ENCODE peak calls at places on chromosomes 2 and 18, in seven cellular contexts. X, T, K, O, U, C and R are unnamed samples. For H3K4me1, the result is how much of the 10 kb centered on the place peaks cover.

GRCh38 chr2:106628377-106628776 is 141.2 kb downstream of the CD8B2 start:
- DNase-seq in K (no peak), O (no peak), T (no peak), X (no peak), U (no peak), C (no peak), R (no peak)

GRCh38 chr2:35803133-35803532 is 552.4 kb upstream of the CRIM1 start:
- DNase-seq in C (no peak), X (no peak), T (no peak), K (no peak), O (no peak), U (no peak), R (no peak)

GRCh38 chr2:104975371-104975770 is 62.5 kb upstream of the MRPS9 start:
- DNase-seq in U (no peak), C (no peak), O (no peak), K (no peak), T (no peak), X (no peak), R (no peak)

GRCh38 chr2:196500686-196501431 is 138.7 kb upstream of the CCDC150 start:
- DNase-seq in O (no peak), U (no peak), C (no peak), T (peak), K (no peak), X (no peak), R (peak)

GRCh38 chr18:75544051-75544481 is 116.6 kb upstream of the SMIM21 start:
- DNase-seq in X (no peak), U (no peak), C (no peak), O (no peak), K (no peak), T (no peak), R (no peak)

GRCh38 chr18:63762518-63762917 is 12.7 kb upstream of the SERPINB7 start:
- DNase-seq in K (no peak), U (no peak), O (no peak), T (peak), C (no peak), X (no peak), R (peak)

GRCh38 chr18:37422116-37422515 is 143.5 kb downstream of the CELF4 start:
- DNase-seq in T (no peak), K (no peak), O (no peak), X (no peak), C (no peak), U (no peak), R (no peak)

GRCh38 chr2:178523596-178524134 is 43.4 kb downstream of the PLEKHA3 start:
- DNase-seq in K (no peak), T (no peak), O (no peak), X (no peak), U (no peak), C (no peak), R (no peak)

GRCh38 chr2:25482341-25482740 is 140.6 kb upstream of the DNMT3A start:
- DNase-seq in X (no peak), K (no peak), U (no peak), O (no peak), T (no peak), C (no peak), R (no peak)

GRCh38 chr2:10140841-10141610 is 18.5 kb downstream of the RRM2 start:
- DNase-seq in K (no peak), U (no peak), O (no peak), T (peak), C (peak), X (no peak), R (no peak)

GRCh38 chr2:169027240-169027639 is 3.9 kb downstream of the ABCB11 start:
- DNase-seq in C (no peak), K (no peak), T (no peak), O (no peak), X (no peak), U (no peak), R (no peak)

GRCh38 chr18:76588591-76589303 is 93.7 kb upstream of the ZNF516 start:
- DNase-seq in O (no peak), C (no peak), K (no peak), T (no peak), U (no peak), X (no peak), R (no peak)

GRCh38 chr2:238158807-238159539 is at the start of gene ERFE:
- DNase-seq in X (no peak), K (no peak), O (no peak), C (no peak), T (no peak), U (no peak), R (no peak)

GRCh38 chr2:134692461-134692860 is 26.3 kb downstream of the TMEM163 start:
- DNase-seq in C (no peak), O (no peak), T (no peak), U (no peak), K (no peak), X (no peak), R (no peak)

GRCh38 chr2:218401834-218402370 is 2.2 kb downstream of the CTDSP1 start:
- DNase-seq in O (no peak), C (no peak), T (no peak), X (no peak), K (no peak), U (peak), R (no peak)

GRCh38 chr2:54558976-54559410 is 102.9 kb downstream of the SPTBN1 start:
- DNase-seq in C (no peak), U (no peak), O (no peak), T (no peak), X (no peak), K (no peak), R (no peak)

DNA sequence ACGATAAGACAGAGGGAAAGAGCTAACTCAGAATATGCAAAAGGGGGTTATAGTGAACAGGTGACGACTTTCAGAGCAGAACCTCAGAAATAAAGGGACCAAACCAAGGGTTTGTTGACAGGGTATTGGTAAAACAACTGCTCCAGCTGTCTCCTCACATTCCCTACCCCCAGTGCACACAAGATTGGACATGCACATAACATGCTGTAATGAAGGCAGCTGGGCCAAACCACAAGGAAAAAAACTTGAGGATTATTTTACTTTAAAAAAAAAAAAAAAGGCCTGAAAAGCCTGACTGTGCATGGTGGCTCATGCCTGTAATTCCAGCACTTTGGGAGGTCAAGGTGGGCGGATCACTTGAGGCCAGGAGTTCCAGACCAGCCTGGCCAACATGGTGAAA is 3.5 kb downstream of the RBM43 start:
- DNase-seq in U (no peak), C (no peak), O (no peak), K (no peak), X (no peak), T (peak), R (peak)
- H3K4me1 ChIP-seq in U (under half), C (under half), O (under half), K (under half), X (under half), T (under half), R (under half)

GRCh38 chr2:234995332-234996007 is 43.7 kb downstream of the SH3BP4 start:
- DNase-seq in X (peak), C (no peak), K (no peak), O (no peak), T (no peak), U (no peak), R (no peak)
- H3K4me1 ChIP-seq in X (half or more), C (under half), K (under half), O (under half), T (under half), U (under half), R (under half)

DNA sequence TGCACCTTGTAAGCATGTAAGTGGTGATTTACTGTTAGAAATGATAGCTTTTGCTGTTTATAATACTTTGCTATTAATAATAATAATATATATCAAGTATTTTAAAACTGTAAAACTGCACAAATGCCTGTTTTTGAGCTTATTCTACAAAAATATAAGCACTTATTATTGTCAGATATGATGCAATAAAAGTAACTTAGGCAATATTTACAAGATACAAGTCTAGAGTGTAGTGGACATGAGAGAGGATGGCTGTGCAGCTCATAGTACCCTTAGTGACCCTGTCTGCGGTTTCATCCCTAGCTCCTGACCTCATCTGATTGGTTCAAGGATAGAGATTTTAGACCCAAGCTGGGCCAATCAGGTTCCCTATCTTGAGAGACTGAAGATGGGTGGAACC is 178.4 kb downstream of the MTX2 start:
- DNase-seq in U (no peak), C (no peak), K (no peak), X (no peak), O (no peak), T (no peak), R (no peak)
- H3K4me1 ChIP-seq in U (under half), C (under half), K (under half), X (under half), O (under half), T (under half), R (under half)

GRCh38 chr18:48947102-48947501 is 3.7 kb downstream of the SMAD7 start:
- DNase-seq in X (no peak), C (no peak), K (no peak), O (no peak), T (no peak), U (no peak), R (no peak)
- H3K4me1 ChIP-seq in X (under half), C (half or more), K (half or more), O (half or more), T (half or more), U (under half), R (under half)